ENCODE peak calls at places on chromosomes 12 and 14, in four cellular contexts. D is prostate gland, P is stomach, A is HepG2. F is an unnamed sample.

GRCh38 chr14:96745500-96746051 is 51.6 kb upstream of the VRK1 start:
- DNase-seq in D (no peak), P (no peak), A (no peak), F (no peak)

GRCh38 chr14:71142375-71143038 is 235.2 kb downstream of the PCNX1 start:
- DNase-seq in D (no peak), P (no peak), A (no peak), F (no peak)

GRCh38 chr12:102957339-102958050 is at the start of gene ASCL1:
- DNase-seq in D (no peak), P (no peak), A (no peak), F (no peak)

GRCh38 chr12:79900199-79900598 is 34.7 kb downstream of the PPP1R12A start:
- DNase-seq in D (no peak), P (no peak), A (peak), F (no peak)

GRCh38 chr14:95321201-95321600 is 1.5 kb upstream of the CLMN start:
- DNase-seq in D (no peak), P (no peak), A (no peak), F (no peak)

GRCh38 chr12:96500686-96501085 is 11.3 kb downstream of the CFAP54 start:
- DNase-seq in D (no peak), P (no peak), A (no peak), F (no peak)

GRCh38 chr12:53214687-53215455 is 7.8 kb upstream of the ITGB7 start:
- DNase-seq in D (no peak), P (no peak), A (no peak), F (no peak)

GRCh38 chr14:52494444-52494843 is 57.9 kb downstream of the TXNDC16 start:
- DNase-seq in D (no peak), P (no peak), A (no peak), F (no peak)

GRCh38 chr12:6113691-6114475 is 10.6 kb downstream of the VWF start:
- DNase-seq in D (no peak), P (no peak), A (no peak), F (no peak)

GRCh38 chr14:104443391-104444158 is 136.0 kb upstream of the C14orf180 start:
- DNase-seq in D (no peak), P (no peak), A (no peak), F (no peak)

GRCh38 chr12:22299294-22299912 is 35.1 kb downstream of the ST8SIA1 start:
- DNase-seq in D (no peak), P (no peak), A (no peak), F (no peak)

GRCh38 chr12:25054783-25055144 is 105.9 kb upstream of the BCAT1 start:
- DNase-seq in D (no peak), P (no peak), A (no peak), F (no peak)

GRCh38 chr14:92542766-92543554 is 29.4 kb downstream of the RIN3 start:
- DNase-seq in D (no peak), P (no peak), A (no peak), F (no peak)

GRCh38 chr14:99572173-99572999 is 31.6 kb downstream of the CCDC85C start:
- DNase-seq in D (peak), P (no peak), A (no peak), F (no peak)

GRCh38 chr14:81453166-81453766 is 53.1 kb upstream of the STON2 start:
- DNase-seq in D (peak), P (peak), A (peak), F (peak)

GRCh38 chr12:77062846-77063461 is 2.4 kb downstream of the E2F7 start:
- DNase-seq in D (peak), P (peak), A (no peak), F (no peak)

GRCh38 chr12:104694711-104695110 is 238.0 kb downstream of the CHST11 start:
- DNase-seq in D (no peak), P (no peak), A (no peak), F (no peak)

GRCh38 chr14:100736269-100737180 is 9.8 kb downstream of the DLK1 start:
- DNase-seq in D (no peak), P (no peak), A (no peak), F (peak)

GRCh38 chr14:32693114-32693513 is 245.6 kb upstream of the NPAS3 start:
- DNase-seq in D (no peak), P (no peak), A (no peak), F (no peak)

GRCh38 chr14:66284346-66284745 is 201.8 kb upstream of the CCDC196 start:
- DNase-seq in D (no peak), P (no peak), A (peak), F (no peak)

GRCh38 chr14:100438678-100439592 is 115.8 kb downstream of the SLC25A47 start:
- DNase-seq in D (peak), P (peak), A (peak), F (no peak)

GRCh38 chr12:69588527-69588926 is 3.3 kb downstream of the CCT2 start:
- DNase-seq in D (no peak), P (no peak), A (no peak), F (no peak)

GRCh38 chr12:69583203-69583602 is 2.1 kb upstream of the CCT2 start:
- DNase-seq in D (no peak), P (no peak), A (peak), F (no peak)

GRCh38 chr12:69589082-69589481 is 3.8 kb downstream of the CCT2 start:
- DNase-seq in D (no peak), P (no peak), A (no peak), F (no peak)

GRCh38 chr12:69580074-69580473 is 5.2 kb upstream of the CCT2 start:
- DNase-seq in D (no peak), P (no peak), A (no peak), F (no peak)

DNA sequence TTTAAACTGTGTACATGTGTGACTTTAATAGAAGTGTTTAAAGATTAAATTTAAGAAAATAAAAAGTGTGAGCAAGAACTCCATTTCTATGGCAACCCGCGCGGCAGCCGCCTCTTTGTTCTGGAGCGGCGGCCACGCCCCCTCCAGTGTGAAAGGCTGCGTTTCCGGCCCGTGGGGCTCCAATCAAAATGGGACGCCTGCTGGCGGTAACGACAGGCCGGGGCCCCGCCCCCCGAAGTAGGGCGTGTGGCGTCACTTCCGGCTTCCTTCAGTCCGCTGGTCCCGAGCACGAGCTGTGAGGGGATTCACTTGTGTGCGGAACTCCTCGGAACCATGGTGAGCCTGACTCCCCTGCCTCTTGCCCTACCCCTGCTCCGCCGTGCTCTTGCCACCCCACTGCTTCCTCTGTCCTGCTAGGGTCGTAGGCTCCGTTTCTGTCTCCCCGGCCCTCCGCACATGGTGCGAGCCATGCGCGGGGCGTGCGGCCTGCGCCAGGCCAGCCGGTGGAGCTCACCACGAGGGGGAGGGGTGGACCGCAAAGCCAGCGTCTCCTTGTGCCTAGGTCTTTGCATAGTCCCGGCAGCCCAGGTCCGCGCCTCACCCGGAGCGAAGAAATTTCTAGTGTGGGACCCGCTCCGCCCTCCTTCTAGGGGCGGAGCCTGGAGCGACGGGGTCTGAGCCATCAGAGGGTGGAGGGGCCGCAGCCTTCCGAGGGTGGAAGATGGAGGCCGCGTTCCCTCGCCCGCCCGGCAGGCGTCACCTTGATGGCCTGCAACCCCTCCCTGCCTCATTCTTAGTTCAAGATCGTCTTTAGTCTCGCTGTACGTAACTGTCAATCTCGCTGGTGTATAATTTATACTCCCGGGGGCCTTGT is at the start of gene CCT2:
- DNase-seq in D (peak), P (peak), A (peak), F (peak)
- TF ChIP-seq POLR2A in D (peak), P (no peak), A (peak), F (peak)

GRCh38 chr12:108800591-108800990 is 56.8 kb downstream of the SSH1 start:
- DNase-seq in D (no peak), P (no peak), A (no peak), F (no peak)

GRCh38 chr12:108802666-108803036 is 54.7 kb downstream of the SSH1 start:
- DNase-seq in D (no peak), P (no peak), A (no peak), F (no peak)

GRCh38 chr12:108803428-108804105 is 53.8 kb downstream of the SSH1 start:
- DNase-seq in D (peak), P (peak), A (peak), F (peak)

GRCh38 chr12:108799528-108800243 is 57.7 kb downstream of the SSH1 start:
- DNase-seq in D (no peak), P (no peak), A (no peak), F (no peak)

DNA sequence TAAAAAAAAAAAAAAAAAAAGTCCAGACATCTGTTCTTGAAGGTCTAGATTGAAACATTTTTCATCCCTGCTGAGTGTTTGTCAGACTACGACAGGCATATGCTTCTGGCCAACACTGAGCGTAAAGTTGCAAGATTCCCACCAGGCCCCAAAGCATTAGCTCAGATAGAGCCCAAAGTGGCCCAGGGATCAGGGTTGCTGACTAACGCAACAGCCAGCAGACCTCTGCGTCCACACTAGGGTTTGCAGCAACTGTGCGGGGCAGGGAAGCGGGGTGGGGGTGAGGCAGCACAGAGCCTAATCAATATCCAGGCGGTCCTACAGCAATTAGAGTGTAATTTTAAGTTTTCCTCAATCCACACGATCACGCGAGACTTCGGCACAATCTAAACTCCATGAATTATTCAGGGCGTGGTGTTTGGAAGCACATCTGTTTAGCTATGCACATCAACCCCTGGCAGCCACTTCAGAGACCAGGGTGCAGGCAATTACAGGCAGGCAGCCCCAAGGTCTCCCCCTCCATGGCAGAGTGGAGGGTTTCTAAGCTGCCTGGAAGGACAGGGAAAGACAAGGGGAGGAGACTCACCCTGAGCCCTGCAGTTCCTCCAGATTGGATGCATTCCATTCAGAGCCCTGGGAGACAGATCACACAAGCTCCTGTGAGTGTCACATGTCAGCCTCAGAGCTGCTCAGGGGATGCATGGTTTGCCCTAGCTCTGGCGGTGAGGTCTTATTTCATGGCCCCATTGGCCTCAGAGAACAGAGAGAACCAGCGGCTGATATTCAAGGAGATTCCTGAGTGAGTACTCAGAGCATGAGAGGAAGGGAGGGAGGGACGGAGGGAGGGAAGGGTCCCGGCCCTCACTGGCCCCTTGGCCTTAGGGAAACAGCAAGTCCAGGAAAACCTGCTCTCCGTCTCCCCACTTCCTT is 55.4 kb downstream of the SSH1 start:
- DNase-seq in D (no peak), P (no peak), A (no peak), F (no peak)
- TF ChIP-seq POLR2AphosphoS5 in D (peak), P (no peak), A (no peak), F (no peak)

GRCh38 chr12:4296749-4297148 is 23.2 kb downstream of the CCND2 start:
- DNase-seq in D (no peak), P (no peak), A (no peak), F (no peak)

GRCh38 chr12:4300870-4301269 is 20.1 kb upstream of the TIGAR start:
- DNase-seq in D (no peak), P (no peak), A (no peak), F (no peak)

GRCh38 chr12:4293299-4293941 is 19.9 kb downstream of the CCND2 start:
- DNase-seq in D (no peak), P (no peak), A (no peak), F (no peak)

GRCh38 chr12:4293942-4294505 is 20.5 kb downstream of the CCND2 start:
- DNase-seq in D (no peak), P (no peak), A (no peak), F (no peak)

DNA sequence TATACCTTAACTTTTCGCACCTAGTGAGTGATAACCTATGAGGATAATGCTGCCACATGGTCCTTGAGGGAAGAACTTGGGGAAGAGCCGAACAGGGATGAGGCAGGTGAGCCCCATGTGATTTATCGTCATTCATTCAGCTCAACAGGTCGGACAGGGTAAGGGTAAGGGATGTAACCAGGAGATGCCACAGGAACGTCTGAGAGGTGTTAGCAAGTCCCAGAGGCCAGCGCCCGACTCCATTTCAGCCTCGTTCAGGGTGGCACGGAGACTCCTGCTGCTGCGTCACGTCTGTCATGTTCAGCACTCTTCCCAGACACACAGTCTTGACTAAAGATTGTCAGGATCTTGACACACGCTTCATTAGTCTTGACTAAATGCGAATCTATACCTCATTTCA is 23.4 kb upstream of the TIGAR start:
- DNase-seq in D (no peak), P (no peak), A (no peak), F (no peak)
- TF ChIP-seq POLR2A in D (no peak), P (no peak), A (no peak), F (peak)

GRCh38 chr12:119692410-119692809 is 24.5 kb downstream of the PRKAB1 start:
- DNase-seq in D (no peak), P (no peak), A (no peak), F (no peak)
- TF ChIP-seq POLR2AphosphoS5 in D (no peak), P (no peak), A (no peak), F (no peak)

GRCh38 chr12:15602051-15602672 is 187.0 kb downstream of the EPS8 start:
- DNase-seq in D (no peak), P (no peak), A (peak), F (no peak)

GRCh38 chr12:15597125-15597830 is 191.9 kb downstream of the EPS8 start:
- DNase-seq in D (no peak), P (no peak), A (peak), F (no peak)

GRCh38 chr12:15600223-15600935 is 188.8 kb downstream of the EPS8 start:
- DNase-seq in D (no peak), P (no peak), A (no peak), F (no peak)

GRCh38 chr12:15601210-15601800 is 187.9 kb downstream of the EPS8 start:
- DNase-seq in D (no peak), P (no peak), A (no peak), F (no peak)

DNA sequence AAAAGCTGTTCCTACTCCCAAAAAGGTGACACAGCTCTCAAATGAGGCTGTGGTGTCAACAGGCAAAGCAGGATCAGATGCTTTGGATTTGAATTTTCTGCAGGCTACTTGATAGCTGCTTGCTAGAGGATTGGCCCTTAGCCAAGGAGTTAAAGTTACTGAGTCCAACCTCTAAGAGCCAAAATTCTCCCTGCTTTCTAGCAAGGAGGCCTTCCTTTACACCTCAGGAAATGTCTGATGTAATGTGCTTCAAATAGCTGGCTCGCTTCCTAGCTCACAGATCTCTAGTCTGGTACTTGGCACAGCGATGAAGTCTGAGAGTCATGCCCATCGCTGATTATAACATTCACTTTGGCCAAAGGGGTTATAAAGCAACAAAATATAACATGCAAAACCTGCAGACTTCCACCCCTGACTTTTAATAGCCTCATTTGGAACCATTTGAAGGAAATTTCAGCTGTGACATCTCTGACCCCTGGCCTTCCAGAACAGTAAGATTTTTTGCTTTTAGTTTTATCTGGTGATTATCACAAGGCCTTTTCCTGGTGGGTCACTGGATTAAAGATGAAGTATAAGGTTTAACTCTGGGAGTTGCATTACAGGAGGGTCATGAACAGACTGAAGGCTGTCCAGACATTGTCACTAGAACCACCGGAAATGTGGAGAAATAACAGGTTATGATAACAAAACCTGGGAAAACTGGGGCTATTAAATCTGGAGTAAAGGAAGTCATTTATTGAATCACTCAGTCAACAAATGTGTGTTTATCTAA is 189.7 kb downstream of the EPS8 start:
- DNase-seq in D (no peak), P (no peak), A (no peak), F (no peak)
- TF ChIP-seq POLR2A in D (no peak), P (no peak), A (no peak), F (no peak)

DNA sequence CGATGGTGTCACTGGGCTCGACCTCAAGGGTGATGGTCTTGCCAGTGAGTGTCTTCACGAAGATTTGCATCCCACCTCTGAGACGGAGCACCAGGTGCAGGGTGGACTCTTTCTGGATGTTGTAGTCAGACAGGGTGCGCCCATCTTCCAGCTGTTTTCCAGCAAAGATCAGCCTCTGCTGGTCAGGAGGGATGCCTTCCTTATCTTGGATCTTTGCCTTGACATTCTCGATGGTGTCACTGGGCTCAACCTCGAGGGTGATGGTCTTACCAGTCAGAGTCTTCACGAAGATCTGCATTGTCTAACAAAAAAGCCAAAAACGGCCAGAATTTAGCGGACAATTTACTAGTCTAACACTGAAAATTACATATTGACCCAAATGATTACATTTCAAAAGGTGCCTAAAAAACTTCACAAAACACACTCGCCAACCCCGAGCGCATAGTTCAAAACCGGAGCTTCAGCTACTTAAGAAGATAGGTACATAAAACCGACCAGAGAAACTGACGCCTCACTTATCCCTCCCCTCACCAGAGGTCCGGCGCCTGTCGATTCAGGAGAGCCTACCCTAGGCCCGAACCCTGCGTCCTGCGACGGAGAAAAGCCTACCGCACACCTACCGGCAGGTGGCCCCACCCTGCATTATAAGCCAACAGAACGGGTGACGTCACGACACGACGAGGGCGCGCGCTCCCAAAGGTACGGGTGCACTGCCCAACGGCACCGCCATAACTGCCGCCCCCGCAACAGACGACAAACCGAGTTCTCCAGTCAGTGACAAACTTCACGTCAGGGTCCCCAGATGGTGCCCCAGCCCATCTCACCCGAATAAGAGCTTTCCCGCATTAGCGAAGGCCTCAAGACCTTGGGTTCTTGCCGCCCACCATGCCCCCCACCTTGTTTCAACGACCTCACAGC is 717 bp downstream of the UBC start:
- DNase-seq in D (peak), P (peak), A (peak), F (peak)
- TF ChIP-seq POLR2AphosphoS5 in D (peak), P (peak), A (no peak), F (no peak)